ENCODE peak calls at places on chromosomes 6 and 20, in nine cellular contexts. I, F, Z, J, X, E, G, M and R are unnamed samples.

GRCh38 chr20:19968488-19969073 is 48.6 kb upstream of the NAA20 start:
- DNase-seq in I (no peak), F (no peak), Z (no peak), J (no peak), X (no peak), E (no peak), G (no peak), M (no peak), R (no peak)

GRCh38 chr6:170305772-170306323 is 710 bp upstream of the FAM120B start:
- DNase-seq in I (no peak), F (no peak), Z (no peak), J (no peak), X (no peak), E (no peak), G (no peak), M (no peak), R (no peak)

GRCh38 chr20:57656252-57656820 is 36.1 kb upstream of the ZBP1 start:
- DNase-seq in I (no peak), F (peak), Z (no peak), J (peak), X (no peak), E (no peak), G (peak), M (peak), R (no peak)

GRCh38 chr20:2468581-2469407 is 1.8 kb downstream of the SNRPB start:
- DNase-seq in I (no peak), F (no peak), Z (peak), J (no peak), X (no peak), E (no peak), G (no peak), M (no peak), R (peak)

GRCh38 chr6:140499607-140500006 is 1125.2 kb upstream of the CITED2 start:
- DNase-seq in I (no peak), F (no peak), Z (no peak), J (no peak), X (no peak), E (no peak), G (no peak), M (no peak), R (no peak)

GRCh38 chr6:151731313-151731712 is 76.2 kb upstream of the ESR1 start:
- DNase-seq in I (no peak), F (no peak), Z (no peak), J (no peak), X (no peak), E (no peak), G (no peak), M (no peak), R (no peak)

GRCh38 chr6:105326216-105326615 is 76.7 kb downstream of the PREP start:
- DNase-seq in I (no peak), F (no peak), Z (peak), J (no peak), X (no peak), E (no peak), G (no peak), M (no peak), R (peak)

GRCh38 chr20:14775778-14776177 is 438.4 kb upstream of the FLRT3 start:
- DNase-seq in I (no peak), F (no peak), Z (peak), J (no peak), X (no peak), E (no peak), G (no peak), M (no peak), R (peak)

GRCh38 chr20:35007413-35007812 is 51.7 kb downstream of the MYH7B start:
- DNase-seq in I (no peak), F (no peak), Z (no peak), J (peak), X (no peak), E (peak), G (no peak), M (peak), R (no peak)

GRCh38 chr6:134564705-134565104 is 246.8 kb upstream of the SGK1 start:
- DNase-seq in I (no peak), F (no peak), Z (no peak), J (no peak), X (no peak), E (no peak), G (no peak), M (no peak), R (no peak)

GRCh38 chr6:39362487-39362865 is 40.0 kb upstream of the KCNK16 start:
- DNase-seq in I (no peak), F (no peak), Z (no peak), J (no peak), X (peak), E (no peak), G (no peak), M (no peak), R (peak)

GRCh38 chr6:169232507-169232931 is 21.1 kb downstream of the THBS2 start:
- DNase-seq in I (no peak), F (peak), Z (no peak), J (peak), X (no peak), E (no peak), G (no peak), M (no peak), R (no peak)

GRCh38 chr20:39268566-39268965 is 306.4 kb downstream of the DHX35 start:
- DNase-seq in I (no peak), F (peak), Z (no peak), J (no peak), X (no peak), E (no peak), G (no peak), M (no peak), R (no peak)

GRCh38 chr6:20997143-20997792 is 463.0 kb downstream of the CDKAL1 start:
- DNase-seq in I (no peak), F (no peak), Z (no peak), J (no peak), X (no peak), E (no peak), G (no peak), M (no peak), R (no peak)

GRCh38 chr6:87902383-87902782 is 145.3 kb upstream of the SPACA1 start:
- DNase-seq in I (no peak), F (no peak), Z (no peak), J (no peak), X (no peak), E (no peak), G (no peak), M (no peak), R (no peak)

GRCh38 chr20:5895626-5896025 is 54.7 kb downstream of the TRMT6 start:
- DNase-seq in I (no peak), F (no peak), Z (no peak), J (no peak), X (no peak), E (no peak), G (no peak), M (no peak), R (no peak)

GRCh38 chr6:148509789-148510581 is 167.3 kb downstream of the SASH1 start:
- DNase-seq in I (no peak), F (no peak), Z (peak), J (peak), X (peak), E (no peak), G (no peak), M (peak), R (peak)

GRCh38 chr6:30091577-30092381 is 16.2 kb upstream of the RNF39 start:
- DNase-seq in I (no peak), F (no peak), Z (peak), J (no peak), X (no peak), E (no peak), G (peak), M (no peak), R (peak)

GRCh38 chr6:80689700-80690099 is 583.2 kb downstream of the BCKDHB start:
- DNase-seq in I (no peak), F (no peak), Z (no peak), J (no peak), X (no peak), E (no peak), G (no peak), M (no peak), R (no peak)

GRCh38 chr20:38833154-38833856 is 27.8 kb downstream of the PPP1R16B start:
- DNase-seq in I (no peak), F (no peak), Z (no peak), J (no peak), X (no peak), E (no peak), G (no peak), M (no peak), R (no peak)

GRCh38 chr6:1418471-1419191 is 29.3 kb downstream of the FOXF2 start:
- DNase-seq in I (no peak), F (no peak), Z (no peak), J (no peak), X (no peak), E (no peak), G (no peak), M (no peak), R (peak)

GRCh38 chr6:1322206-1322605 is 10.3 kb downstream of the FOXQ1 start:
- DNase-seq in I (no peak), F (no peak), Z (no peak), J (no peak), X (no peak), E (no peak), G (no peak), M (no peak), R (no peak)

GRCh38 chr20:2599265-2600060 is 53.0 kb upstream of the NOP56 start:
- DNase-seq in I (no peak), F (no peak), Z (no peak), J (no peak), X (no peak), E (no peak), G (no peak), M (no peak), R (no peak)

GRCh38 chr6:15038013-15038791 is 207.7 kb upstream of the JARID2 start:
- DNase-seq in I (no peak), F (no peak), Z (no peak), J (no peak), X (no peak), E (no peak), G (no peak), M (no peak), R (no peak)

GRCh38 chr6:282867-283416 is 9.3 kb upstream of the DUSP22 start:
- DNase-seq in I (no peak), F (no peak), Z (no peak), J (peak), X (no peak), E (no peak), G (no peak), M (no peak), R (no peak)

GRCh38 chr6:22146581-22147468 is 150.0 kb downstream of the PRL start:
- DNase-seq in I (peak), F (peak), Z (peak), J (no peak), X (no peak), E (peak), G (no peak), M (no peak), R (peak)

GRCh38 chr6:33990061-33990541 is 155.8 kb downstream of the GRM4 start:
- DNase-seq in I (no peak), F (no peak), Z (no peak), J (no peak), X (no peak), E (no peak), G (peak), M (no peak), R (no peak)

GRCh38 chr6:43966806-43967575 is 160.3 kb downstream of the MRPL14 start:
- DNase-seq in I (no peak), F (no peak), Z (no peak), J (no peak), X (no peak), E (no peak), G (no peak), M (no peak), R (no peak)

GRCh38 chr6:35669441-35669776 is 19.3 kb downstream of the FKBP5 start:
- DNase-seq in I (no peak), F (no peak), Z (peak), J (no peak), X (peak), E (no peak), G (no peak), M (no peak), R (no peak)

DNA sequence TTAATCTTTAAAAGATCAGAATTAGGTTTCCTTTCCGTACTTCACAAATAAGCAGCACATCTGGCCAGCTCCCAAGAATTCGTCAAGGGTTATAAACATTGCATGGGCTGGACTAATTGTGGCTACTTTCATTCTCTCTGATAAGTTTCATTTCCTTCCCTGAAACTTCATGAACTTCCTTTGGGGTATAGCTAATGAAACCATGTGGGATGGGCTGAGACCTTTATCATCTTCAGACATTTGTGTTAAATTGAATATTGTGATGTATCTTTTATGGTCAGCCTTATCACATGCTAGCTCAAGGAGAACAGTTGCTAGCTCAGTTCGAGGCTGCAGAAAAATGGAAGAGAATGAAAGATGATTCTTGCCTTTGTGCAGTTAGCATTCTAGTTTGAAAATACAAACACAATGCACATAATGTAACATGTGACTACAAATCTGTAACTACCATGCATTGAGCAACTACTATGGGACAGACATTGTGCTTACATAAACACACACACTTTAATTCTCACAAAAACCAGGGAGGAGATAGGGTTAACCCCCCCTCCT is 1.7 kb upstream of the GMPR start:
- DNase-seq in I (no peak), F (no peak), Z (peak), J (no peak), X (no peak), E (peak), G (no peak), M (peak), R (peak)
- H3K4me3 ChIP-seq in I (no peak), F (peak), Z (peak), J (no peak), X (no peak), E (peak), G (peak), M (peak), R (peak)

DNA sequence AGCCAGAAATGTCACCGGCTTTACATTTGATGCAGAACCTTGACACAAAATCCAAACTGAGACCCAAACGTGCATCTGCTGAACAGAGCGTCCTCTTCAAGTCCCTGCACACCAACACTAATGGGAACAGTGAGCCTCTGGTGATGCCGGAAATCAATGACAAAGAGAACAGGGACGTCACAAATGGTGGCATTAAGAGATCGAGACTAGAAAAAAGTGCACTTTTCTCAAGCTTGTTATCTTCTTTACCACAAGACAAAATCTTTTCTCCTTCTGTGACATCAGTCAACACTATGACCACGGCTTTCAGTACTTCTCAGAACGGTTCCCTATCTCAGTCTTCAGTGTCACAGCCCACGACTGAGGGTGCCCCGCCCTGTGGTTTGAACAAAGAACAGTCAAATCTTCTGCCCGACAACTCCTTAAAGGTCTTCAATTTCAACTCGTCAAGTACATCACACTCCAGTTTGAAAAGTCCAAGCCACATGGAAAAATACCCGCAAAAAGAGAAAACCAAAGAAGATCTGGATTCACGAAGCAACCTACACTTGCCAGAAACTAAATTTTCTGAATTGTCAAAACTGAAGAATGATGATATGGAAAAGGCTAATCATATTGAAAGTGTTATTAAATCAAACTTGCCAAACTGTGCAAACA is 108.5 kb downstream of the RTN4IP1 start:
- DNase-seq in I (peak), F (no peak), Z (no peak), J (no peak), X (peak), E (no peak), G (peak), M (no peak), R (no peak)
- H3K4me3 ChIP-seq in I (peak), F (peak), Z (no peak), J (no peak), X (peak), E (no peak), G (peak), M (no peak), R (no peak)

GRCh38 chr6:142943746-142944125 is 1.2 kb downstream of the HIVEP2 start:
- DNase-seq in I (peak), F (no peak), Z (peak), J (peak), X (peak), E (peak), G (no peak), M (no peak), R (peak)
- H3K4me3 ChIP-seq in I (peak), F (peak), Z (peak), J (peak), X (peak), E (peak), G (peak), M (peak), R (peak)

GRCh38 chr20:60117040-60117439 is 158.8 kb downstream of the CDH26 start:
- DNase-seq in I (no peak), F (no peak), Z (no peak), J (no peak), X (no peak), E (no peak), G (no peak), M (no peak), R (peak)
- H3K4me3 ChIP-seq in I (no peak), F (no peak), Z (no peak), J (no peak), X (no peak), E (no peak), G (no peak), M (no peak), R (peak)

DNA sequence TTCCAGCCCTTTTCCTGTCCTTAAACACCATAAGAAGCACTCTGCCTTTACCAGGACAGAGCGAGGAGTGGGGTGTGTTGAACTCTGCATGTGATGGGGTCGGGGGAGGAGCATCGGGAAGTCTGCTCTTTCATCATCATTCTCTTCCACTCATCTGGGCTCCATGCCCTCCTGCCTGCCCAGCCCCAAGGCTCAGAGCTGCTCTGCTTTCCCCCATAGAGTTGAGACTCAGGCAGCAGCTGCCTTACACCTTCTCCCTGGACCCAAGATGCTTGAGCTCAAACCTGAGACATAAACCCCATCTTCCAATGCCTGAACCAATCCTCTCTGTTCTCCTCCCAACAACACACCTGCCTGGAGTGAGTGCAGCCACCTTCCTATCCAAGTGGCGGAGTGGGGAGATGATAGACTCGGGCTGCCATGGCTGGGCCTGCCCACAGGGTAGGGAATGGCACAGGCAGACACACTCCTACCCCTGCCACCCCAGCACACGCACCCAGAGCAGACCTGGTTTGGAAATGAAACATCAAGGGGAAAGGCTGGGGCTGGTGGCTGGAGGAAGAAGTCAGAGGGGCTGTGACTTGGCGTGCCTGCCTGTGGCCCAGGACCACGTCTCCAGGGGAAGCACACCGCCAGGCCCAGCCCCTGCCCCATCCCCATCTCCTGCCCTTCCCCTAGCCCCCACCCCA is 28.4 kb downstream of the TFEB start:
- DNase-seq in I (no peak), F (no peak), Z (peak), J (no peak), X (peak), E (no peak), G (no peak), M (peak), R (peak)
- H3K4me3 ChIP-seq in I (peak), F (no peak), Z (no peak), J (no peak), X (peak), E (no peak), G (no peak), M (no peak), R (no peak)

DNA sequence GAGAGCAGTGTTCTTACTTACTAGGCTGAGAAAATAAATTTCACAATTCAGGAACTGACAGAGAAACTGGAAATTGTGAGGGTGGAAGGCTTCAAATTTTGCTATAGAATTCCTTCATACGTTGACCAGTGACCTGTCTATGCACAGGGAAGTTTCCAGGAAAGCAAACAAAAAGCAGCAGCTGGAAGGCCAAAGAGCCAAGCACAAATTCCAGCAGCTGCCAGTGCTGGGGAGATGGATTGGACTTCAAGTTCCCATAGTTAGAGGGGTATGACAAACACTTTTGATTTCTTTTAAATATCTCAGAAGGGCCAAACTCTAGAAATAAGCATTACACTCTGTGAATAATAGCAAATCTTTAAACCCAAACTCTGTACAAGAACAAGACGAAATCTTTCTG is 299.1 kb upstream of the KCNQ5 start:
- DNase-seq in I (no peak), F (no peak), Z (peak), J (no peak), X (no peak), E (no peak), G (no peak), M (no peak), R (peak)
- H3K4me3 ChIP-seq in I (no peak), F (no peak), Z (no peak), J (no peak), X (no peak), E (no peak), G (no peak), M (no peak), R (no peak)

DNA sequence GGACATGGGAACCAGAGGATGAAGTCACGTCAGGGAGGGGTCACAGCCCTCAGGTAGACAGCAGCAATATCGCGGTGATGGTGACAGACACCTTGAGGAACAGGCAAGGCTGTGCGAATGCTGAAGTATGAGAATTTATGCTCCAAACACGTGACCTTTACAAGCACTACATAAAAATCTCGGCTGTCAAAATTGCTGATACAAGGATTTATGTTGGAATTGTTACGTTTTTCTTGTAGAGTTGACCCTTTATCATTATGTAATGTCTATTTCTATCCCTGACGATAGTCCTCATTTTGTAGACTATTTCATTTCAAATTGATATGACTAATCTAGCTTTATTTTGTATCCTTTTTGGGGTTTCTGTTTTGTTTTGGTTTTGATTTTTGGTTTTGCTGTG is 311.1 kb downstream of the C6orf118 start:
- DNase-seq in I (no peak), F (no peak), Z (no peak), J (no peak), X (no peak), E (no peak), G (no peak), M (no peak), R (no peak)
- H3K4me3 ChIP-seq in I (no peak), F (no peak), Z (no peak), J (no peak), X (no peak), E (no peak), G (no peak), M (no peak), R (no peak)

GRCh38 chr6:108133594-108134179 is 32.1 kb upstream of the NR2E1 start:
- DNase-seq in I (no peak), F (peak), Z (peak), J (peak), X (no peak), E (peak), G (peak), M (peak), R (peak)
- H3K4me3 ChIP-seq in I (peak), F (peak), Z (peak), J (peak), X (peak), E (peak), G (peak), M (peak), R (peak)